ENCODE peak calls at places on chromosomes 1 and 21, in four cellular contexts. One of them, this sample, is unnamed.

GRCh38 chr1:45322486-45323040 is 4.1 kb upstream of the HPDL start:
- DNase-seq in mesenchymal stem cell: no peak
- DNase-seq in IMR-90: no peak
- DNase-seq in fibroblast of lung: no peak
- DNase-seq in this sample: no peak

GRCh38 chr1:185556551-185556950 is 177.6 kb upstream of the HMCN1 start:
- DNase-seq in mesenchymal stem cell: no peak
- DNase-seq in fibroblast of lung: no peak
- DNase-seq in IMR-90: no peak
- DNase-seq in this sample: no peak

GRCh38 chr1:56915960-56916359 is 49.9 kb downstream of the C8B start:
- DNase-seq in fibroblast of lung: no peak
- DNase-seq in IMR-90: no peak
- DNase-seq in mesenchymal stem cell: no peak
- DNase-seq in this sample: no peak

GRCh38 chr1:182601416-182601786 is 2.8 kb downstream of the RGS16 start:
- DNase-seq in mesenchymal stem cell: peak; percentile 79
- DNase-seq in IMR-90: peak; percentile 76
- DNase-seq in fibroblast of lung: peak; percentile 84
- DNase-seq in this sample: peak; percentile 50

GRCh38 chr1:63101336-63101735 is 221.0 kb upstream of the FOXD3 start:
- DNase-seq in IMR-90: no peak
- DNase-seq in fibroblast of lung: no peak
- DNase-seq in mesenchymal stem cell: no peak
- DNase-seq in this sample: no peak

GRCh38 chr1:223326776-223327175 is 37.2 kb downstream of the SUSD4 start:
- DNase-seq in mesenchymal stem cell: no peak
- DNase-seq in fibroblast of lung: peak; percentile 39
- DNase-seq in IMR-90: peak; percentile 59
- DNase-seq in this sample: peak; percentile 27

GRCh38 chr1:78340006-78340405 is 150.8 kb upstream of the PTGFR start:
- DNase-seq in mesenchymal stem cell: peak; percentile 47
- DNase-seq in fibroblast of lung: peak; percentile 79
- DNase-seq in IMR-90: peak; percentile 88
- DNase-seq in this sample: peak; percentile 82

GRCh38 chr21:39215078-39215477 is 31.8 kb upstream of the PSMG1 start:
- DNase-seq in fibroblast of lung: no peak
- DNase-seq in IMR-90: no peak
- DNase-seq in mesenchymal stem cell: no peak
- DNase-seq in this sample: no peak

GRCh38 chr1:9798236-9799130 is 25.3 kb downstream of the CLSTN1 start:
- DNase-seq in IMR-90: peak; percentile 18
- DNase-seq in fibroblast of lung: peak; percentile 86
- DNase-seq in mesenchymal stem cell: peak; percentile 78
- DNase-seq in this sample: peak; percentile 33

GRCh38 chr1:58852731-58853485 is 69.1 kb upstream of the JUN start:
- DNase-seq in mesenchymal stem cell: no peak
- DNase-seq in IMR-90: no peak
- DNase-seq in fibroblast of lung: no peak
- DNase-seq in this sample: no peak

GRCh38 chr1:228315945-228316588 is 90.6 kb downstream of the TRIM11 start:
- DNase-seq in fibroblast of lung: no peak
- DNase-seq in IMR-90: no peak
- DNase-seq in mesenchymal stem cell: no peak
- DNase-seq in this sample: no peak

GRCh38 chr1:147664206-147664605 is 6.1 kb downstream of the ACP6 start:
- DNase-seq in fibroblast of lung: peak; percentile 42
- DNase-seq in mesenchymal stem cell: no peak
- DNase-seq in IMR-90: peak; percentile 64
- DNase-seq in this sample: peak; percentile 56

GRCh38 chr1:5389101-5389885 is 602.9 kb downstream of the NPHP4 start:
- DNase-seq in mesenchymal stem cell: no peak
- DNase-seq in IMR-90: no peak
- DNase-seq in fibroblast of lung: no peak
- DNase-seq in this sample: no peak

GRCh38 chr1:84143796-84144565 is at the start of gene PRKACB:
- DNase-seq in fibroblast of lung: peak; percentile 34
- DNase-seq in IMR-90: peak; percentile 62
- DNase-seq in mesenchymal stem cell: peak; percentile 61
- DNase-seq in this sample: peak; percentile 39

GRCh38 chr1:226973898-226974543 is 33.9 kb downstream of the COQ8A start:
- DNase-seq in fibroblast of lung: peak; percentile 37
- DNase-seq in mesenchymal stem cell: peak; percentile 42
- DNase-seq in IMR-90: peak; percentile 24
- DNase-seq in this sample: no peak
- H3K4me3 ChIP-seq in fibroblast of lung: no peak overlapping the region
- H3K4me3 ChIP-seq in mesenchymal stem cell: peak overlapping the region; percentile 26
- H3K4me3 ChIP-seq in IMR-90: no peak overlapping the region
- H3K4me3 ChIP-seq in this sample: no peak overlapping the region

GRCh38 chr1:3674100-3675094 is 22.1 kb downstream of the TP73 start:
- DNase-seq in mesenchymal stem cell: no peak
- DNase-seq in IMR-90: no peak
- DNase-seq in fibroblast of lung: no peak
- DNase-seq in this sample: no peak

GRCh38 chr1:3673381-3674099 is 21.2 kb downstream of the TP73 start:
- DNase-seq in fibroblast of lung: no peak
- DNase-seq in IMR-90: no peak
- DNase-seq in mesenchymal stem cell: no peak
- DNase-seq in this sample: no peak

GRCh38 chr1:3671371-3672180 is 19.3 kb downstream of the TP73 start:
- DNase-seq in IMR-90: no peak
- DNase-seq in mesenchymal stem cell: no peak
- DNase-seq in fibroblast of lung: no peak
- DNase-seq in this sample: no peak

GRCh38 chr1:3672231-3672970 is 20.1 kb downstream of the TP73 start:
- DNase-seq in IMR-90: no peak
- DNase-seq in mesenchymal stem cell: no peak
- DNase-seq in fibroblast of lung: no peak
- DNase-seq in this sample: no peak

GRCh38 chr1:3672971-3673361 is 20.6 kb downstream of the TP73 start:
- DNase-seq in fibroblast of lung: no peak
- DNase-seq in IMR-90: no peak
- DNase-seq in mesenchymal stem cell: no peak
- DNase-seq in this sample: no peak
- H2AFZ ChIP-seq in fibroblast of lung: no peak overlapping the region
- H2AFZ ChIP-seq in IMR-90: peak overlapping the region; percentile 32
- H2AFZ ChIP-seq in mesenchymal stem cell: no peak overlapping the region
- H2AFZ ChIP-seq in this sample: no peak overlapping the region

GRCh38 chr1:18928406-18928805 is 26.1 kb upstream of the ALDH4A1 start:
- DNase-seq in fibroblast of lung: no peak
- DNase-seq in IMR-90: no peak
- DNase-seq in mesenchymal stem cell: no peak
- DNase-seq in this sample: no peak
- H3K4me1 ChIP-seq in fibroblast of lung: peaks cover 46% of the 10 kb centered on the region
- H3K4me1 ChIP-seq in IMR-90: peaks cover 50% of the 10 kb centered on the region
- H3K4me1 ChIP-seq in mesenchymal stem cell: peaks cover 67% of the 10 kb centered on the region
- H3K4me1 ChIP-seq in this sample: peaks cover 70% of the 10 kb centered on the region

GRCh38 chr21:21046063-21046462 is 47.9 kb downstream of the NCAM2 start:
- DNase-seq in fibroblast of lung: no peak
- DNase-seq in mesenchymal stem cell: no peak
- DNase-seq in IMR-90: no peak
- DNase-seq in this sample: no peak
- H3K4me3 ChIP-seq in fibroblast of lung: no peak overlapping the region
- H3K4me3 ChIP-seq in mesenchymal stem cell: no peak overlapping the region
- H3K4me3 ChIP-seq in IMR-90: no peak overlapping the region
- H3K4me3 ChIP-seq in this sample: no peak overlapping the region

DNA sequence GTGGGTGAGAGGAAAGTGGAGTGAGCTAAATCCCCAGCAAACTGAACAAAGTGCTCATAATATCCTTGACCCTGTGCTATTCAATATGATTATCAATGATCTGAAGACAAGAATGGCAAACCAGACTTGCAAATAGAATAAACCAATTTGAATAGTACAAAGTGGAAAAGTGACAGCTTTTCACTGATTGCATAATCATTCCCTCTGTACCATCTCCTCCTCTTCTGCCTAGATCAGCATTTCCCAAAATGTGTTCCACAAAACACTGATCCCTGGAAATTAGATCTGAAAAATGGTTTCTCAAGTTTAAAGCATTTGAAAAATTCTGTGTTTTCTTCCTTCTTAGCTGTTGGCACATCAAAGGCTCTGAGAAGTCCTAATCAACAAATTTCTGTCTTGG is 8.1 kb downstream of the MTF1 start:
- DNase-seq in fibroblast of lung: no peak
- DNase-seq in mesenchymal stem cell: no peak
- DNase-seq in IMR-90: no peak
- DNase-seq in this sample: no peak
- H2AFZ ChIP-seq in fibroblast of lung: no peak overlapping the region
- H2AFZ ChIP-seq in mesenchymal stem cell: no peak overlapping the region
- H2AFZ ChIP-seq in IMR-90: no peak overlapping the region
- H2AFZ ChIP-seq in this sample: no peak overlapping the region

GRCh38 chr1:154431586-154432373 is 26.6 kb downstream of the IL6R start:
- DNase-seq in IMR-90: peak; percentile 99
- DNase-seq in fibroblast of lung: peak; percentile 95
- DNase-seq in mesenchymal stem cell: peak; percentile 98
- DNase-seq in this sample: peak; percentile 99

GRCh38 chr1:154430903-154431302 is 25.8 kb downstream of the IL6R start:
- DNase-seq in mesenchymal stem cell: peak; percentile 62
- DNase-seq in IMR-90: no peak
- DNase-seq in fibroblast of lung: no peak
- DNase-seq in this sample: peak; percentile 18

GRCh38 chr1:154429841-154430611 is 24.9 kb downstream of the IL6R start:
- DNase-seq in fibroblast of lung: no peak
- DNase-seq in mesenchymal stem cell: no peak
- DNase-seq in IMR-90: no peak
- DNase-seq in this sample: no peak

GRCh38 chr1:154427173-154428139 is 22.3 kb downstream of the IL6R start:
- DNase-seq in fibroblast of lung: peak; percentile 47
- DNase-seq in IMR-90: peak; percentile 44
- DNase-seq in mesenchymal stem cell: peak; percentile 32
- DNase-seq in this sample: peak; percentile 32

GRCh38 chr1:154429118-154429517 is 24.0 kb downstream of the IL6R start:
- DNase-seq in fibroblast of lung: no peak
- DNase-seq in mesenchymal stem cell: no peak
- DNase-seq in IMR-90: no peak
- DNase-seq in this sample: no peak
- H3K4me1 ChIP-seq in fibroblast of lung: peaks cover 32% of the 10 kb centered on the region
- H3K4me1 ChIP-seq in mesenchymal stem cell: peaks cover 45% of the 10 kb centered on the region
- H3K4me1 ChIP-seq in IMR-90: peaks cover 28% of the 10 kb centered on the region
- H3K4me1 ChIP-seq in this sample: peaks cover 31% of the 10 kb centered on the region

GRCh38 chr1:235864965-235865525 is 1.7 kb downstream of the LYST start:
- DNase-seq in mesenchymal stem cell: peak; percentile 41
- DNase-seq in IMR-90: no peak
- DNase-seq in fibroblast of lung: no peak
- DNase-seq in this sample: no peak
- H3K4me3 ChIP-seq in mesenchymal stem cell: peak overlapping the region; percentile 85
- H3K4me3 ChIP-seq in IMR-90: no peak overlapping the region
- H3K4me3 ChIP-seq in fibroblast of lung: peak overlapping the region; percentile 15
- H3K4me3 ChIP-seq in this sample: no peak overlapping the region

GRCh38 chr1:155856257-155856974 is 598 bp downstream of the GON4L start:
- DNase-seq in mesenchymal stem cell: no peak
- DNase-seq in fibroblast of lung: no peak
- DNase-seq in IMR-90: no peak
- DNase-seq in this sample: no peak
- H2AFZ ChIP-seq in mesenchymal stem cell: peak overlapping the region; percentile 75
- H2AFZ ChIP-seq in fibroblast of lung: peak overlapping the region; percentile 87
- H2AFZ ChIP-seq in IMR-90: peak overlapping the region; percentile 98
- H2AFZ ChIP-seq in this sample: peak overlapping the region; percentile 98

This sample was measured in astrocyte.